ENCODE peak calls at places on chromosomes 4 and X, in six cellular contexts. W, K, U, M, F and O are unnamed samples.

GRCh38 chr4:845836-846251 is 19.9 kb upstream of the CPLX1 start:
- DNase-seq in K (no peak), F (no peak), M (no peak), U (no peak), W (no peak), O (no peak)

GRCh38 chr4:2868840-2869487 is 25.3 kb downstream of the ADD1 start:
- DNase-seq in M (no peak), F (no peak), U (no peak), K (no peak), W (no peak), O (no peak)

GRCh38 chr4:71333960-71334951 is 4.6 kb upstream of the SLC4A4 start:
- DNase-seq in F (no peak), K (no peak), M (no peak), U (no peak), W (no peak), O (no peak)

GRCh38 chrX:150536455-150537116 is 31.8 kb upstream of the MTM1 start:
- DNase-seq in M (no peak), W (no peak), K (no peak), F (no peak), U (no peak), O (no peak)

GRCh38 chr4:173038192-173038896 is 130.3 kb upstream of the GALNT7 start:
- DNase-seq in F (no peak), M (no peak), W (no peak), K (no peak), U (no peak), O (no peak)

GRCh38 chrX:136130931-136131843 is 16.1 kb upstream of the FHL1 start:
- DNase-seq in W (no peak), U (peak), F (no peak), M (no peak), K (no peak), O (peak)

GRCh38 chr4:9964884-9965283 is 56.4 kb downstream of the SLC2A9 start:
- DNase-seq in F (no peak), U (no peak), W (no peak), K (no peak), M (no peak), O (no peak)

GRCh38 chr4:143489116-143489515 is 24.4 kb upstream of the SMARCA5 start:
- DNase-seq in M (no peak), W (no peak), F (no peak), U (no peak), K (no peak), O (no peak)

GRCh38 chrX:130084651-130085237 is 25.6 kb downstream of the ELF4 start:
- DNase-seq in U (no peak), M (no peak), F (no peak), K (no peak), W (no peak), O (no peak)

GRCh38 chrX:40244980-40245379 is 147.2 kb upstream of the BCOR start:
- DNase-seq in F (no peak), W (no peak), K (no peak), M (no peak), U (peak), O (no peak)

GRCh38 chrX:95662200-95662599 is 1022.4 kb upstream of the DIAPH2 start:
- DNase-seq in U (no peak), F (no peak), K (no peak), M (no peak), W (no peak), O (no peak)

GRCh38 chr4:76831475-76832390 is 66.2 kb downstream of the SOWAHB start:
- DNase-seq in U (peak), W (no peak), M (no peak), K (no peak), F (no peak), O (no peak)

GRCh38 chr4:85708468-85708867 is 233.5 kb downstream of the ARHGAP24 start:
- DNase-seq in M (no peak), K (no peak), U (peak), F (no peak), W (no peak), O (no peak)

GRCh38 chr4:88846232-88846790 is 148.7 kb upstream of the NAP1L5 start:
- DNase-seq in M (no peak), K (no peak), U (no peak), W (no peak), F (no peak), O (peak)

GRCh38 chr4:151532001-151532708 is 123.2 kb downstream of the FHIP1A start:
- DNase-seq in W (no peak), K (no peak), U (no peak), M (no peak), F (no peak), O (no peak)

GRCh38 chr4:83252782-83253405 is 31.7 kb downstream of the COQ2 start:
- DNase-seq in F (peak), W (peak), U (peak), M (no peak), K (no peak), O (peak)

GRCh38 chr4:153318696-153319320 is 25.7 kb upstream of the MND1 start:
- DNase-seq in F (no peak), K (no peak), W (peak), U (peak), M (no peak), O (peak)

GRCh38 chr4:60575336-60575735 is 624.8 kb upstream of the ADGRL3 start:
- DNase-seq in K (no peak), M (no peak), F (no peak), U (no peak), W (no peak), O (no peak)

GRCh38 chrX:75045369-75045768 is 110.7 kb downstream of the ABCB7 start:
- DNase-seq in M (no peak), F (no peak), U (no peak), W (no peak), K (no peak), O (no peak)

GRCh38 chr4:153535735-153536494 is 69.8 kb downstream of the TMEM131L start:
- DNase-seq in K (no peak), W (no peak), F (no peak), M (no peak), U (peak), O (no peak)

GRCh38 chrX:68490644-68491043 is 8.2 kb upstream of the YIPF6 start:
- DNase-seq in U (peak), M (no peak), F (no peak), W (peak), K (no peak), O (no peak)

GRCh38 chr4:169253904-169254303 is 16.9 kb downstream of the SH3RF1 start:
- DNase-seq in U (peak), K (no peak), W (peak), F (no peak), M (no peak), O (peak)

GRCh38 chr4:6027392-6027791 is 9.2 kb upstream of the C4orf50 start:
- DNase-seq in K (no peak), F (no peak), U (no peak), W (no peak), M (no peak), O (no peak)

GRCh38 chr4:62161446-62161845 is 961.3 kb downstream of the ADGRL3 start:
- DNase-seq in F (no peak), U (no peak), W (no peak), M (no peak), K (no peak), O (no peak)

GRCh38 chr4:64539234-64539849 is 130.1 kb upstream of the TECRL start:
- DNase-seq in W (peak), K (no peak), F (no peak), U (peak), M (no peak), O (peak)

GRCh38 chr4:121370729-121371325 is 10.0 kb downstream of the QRFPR start:
- DNase-seq in F (peak), W (peak), M (no peak), U (peak), K (no peak), O (peak)

GRCh38 chrX:23616361-23616760 is 50.9 kb upstream of the PRDX4 start:
- DNase-seq in U (peak), K (no peak), W (peak), F (no peak), M (no peak), O (no peak)

GRCh38 chr4:48315728-48316630 is 25.4 kb upstream of the SLAIN2 start:
- DNase-seq in K (no peak), M (no peak), U (peak), F (no peak), W (peak), O (peak)